ENCODE peak calls at places on chromosomes 16 and 17, in eight cellular contexts. F is suprapubic skin, P is uterus, E is gastrocnemius medialis, A is erythroblast, J is tibial nerve, Q is Peyer's patch, T is sigmoid colon. H is an unnamed sample.

GRCh38 chr17:79479876-79480275 is 131.0 kb downstream of the RBFOX3 start:
- DNase-seq in P (no peak), J (no peak), Q (no peak), A (no peak), E (no peak), F (no peak), T (no peak), H (no peak)

GRCh38 chr16:8855051-8855786 is 13.6 kb downstream of the CARHSP1 start:
- DNase-seq in P (no peak), J (no peak), A (peak; percentile 32), E (no peak), F (no peak), Q (no peak), T (peak; percentile 55), H (no peak)

GRCh38 chr17:67994827-67995567 is 1.3 kb downstream of the C17orf58 start:
- DNase-seq in T (no peak), F (no peak), P (peak; percentile 30), E (no peak), J (no peak), A (peak; percentile 50), Q (no peak), H (no peak)

GRCh38 chr17:75889454-75889853 is 7.3 kb downstream of the TRIM65 start:
- DNase-seq in E (no peak), P (no peak), J (no peak), Q (no peak), T (no peak), F (no peak), A (no peak), H (no peak)

GRCh38 chr17:13283606-13284005 is 265.8 kb upstream of the ELAC2 start:
- DNase-seq in P (no peak), Q (no peak), E (no peak), J (no peak), A (no peak), F (no peak), T (no peak), H (no peak)

GRCh38 chr16:88284626-88285513 is 97.9 kb upstream of the ZNF469 start:
- DNase-seq in Q (no peak), A (no peak), E (no peak), J (no peak), P (no peak), F (no peak), T (no peak), H (no peak)

GRCh38 chr16:19876501-19877059 is 8.1 kb downstream of the GPRC5B start:
- DNase-seq in F (no peak), J (no peak), Q (no peak), P (no peak), E (peak; percentile 68), A (no peak), T (no peak), H (no peak)

GRCh38 chr17:31582151-31582907 is 190.9 kb downstream of the RAB11FIP4 start:
- DNase-seq in F (no peak), E (peak; percentile 38), A (no peak), J (no peak), P (peak; percentile 42), T (peak; percentile 83), Q (peak; percentile 59), H (no peak)

DNA sequence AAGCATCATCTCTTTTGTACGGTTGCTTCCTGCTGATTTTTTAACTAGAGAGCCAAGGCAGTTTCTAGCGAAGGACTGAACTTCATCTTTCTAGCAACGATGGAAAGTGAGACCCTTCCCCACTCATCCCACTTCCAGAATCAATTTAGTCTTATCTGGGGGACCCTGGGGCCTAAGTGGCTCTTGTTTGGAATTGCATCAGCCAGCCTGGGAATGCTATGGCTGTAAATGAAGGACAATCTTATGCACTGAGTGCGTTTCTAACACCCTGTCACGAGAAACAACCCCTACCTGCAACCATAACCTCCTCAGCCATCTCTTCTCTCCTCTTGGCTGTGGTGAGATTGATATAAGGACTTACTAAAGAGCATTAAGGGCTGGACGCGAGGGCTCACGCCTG is 64.8 kb downstream of the ERCC4 start:
- DNase-seq in E (no peak), A (no peak), F (peak; percentile 29), T (no peak), P (no peak), Q (no peak), J (no peak), H (no peak)
- TF ChIP-seq POLR2A in E (no peak), A (no peak), F (no peak), T (no peak), P (no peak), Q (no peak), J (no peak), H (no peak)

GRCh38 chr17:73192894-73193701 is at the start of gene COG1:
- DNase-seq in J (peak; percentile 81), E (peak; percentile 82), T (peak; percentile 93), F (peak; percentile 91), A (peak; percentile 97), P (peak; percentile 85), Q (peak; percentile 95), H (peak; percentile 94)
- TF ChIP-seq POLR2A in J (no peak), E (peak; percentile 14), T (peak; percentile 29), F (no peak), A (no peak), P (peak; percentile 62), Q (peak; percentile 44), H (no peak)

GRCh38 chr17:8382880-8383142 is 182 bp downstream of the RPL26 start:
- DNase-seq in E (no peak), P (no peak), Q (no peak), A (no peak), T (no peak), F (no peak), J (no peak), H (no peak)
- TF ChIP-seq POLR2A in E (no peak), P (no peak), Q (peak; percentile 72), A (no peak), T (peak; percentile 84), F (no peak), J (no peak), H (no peak)

DNA sequence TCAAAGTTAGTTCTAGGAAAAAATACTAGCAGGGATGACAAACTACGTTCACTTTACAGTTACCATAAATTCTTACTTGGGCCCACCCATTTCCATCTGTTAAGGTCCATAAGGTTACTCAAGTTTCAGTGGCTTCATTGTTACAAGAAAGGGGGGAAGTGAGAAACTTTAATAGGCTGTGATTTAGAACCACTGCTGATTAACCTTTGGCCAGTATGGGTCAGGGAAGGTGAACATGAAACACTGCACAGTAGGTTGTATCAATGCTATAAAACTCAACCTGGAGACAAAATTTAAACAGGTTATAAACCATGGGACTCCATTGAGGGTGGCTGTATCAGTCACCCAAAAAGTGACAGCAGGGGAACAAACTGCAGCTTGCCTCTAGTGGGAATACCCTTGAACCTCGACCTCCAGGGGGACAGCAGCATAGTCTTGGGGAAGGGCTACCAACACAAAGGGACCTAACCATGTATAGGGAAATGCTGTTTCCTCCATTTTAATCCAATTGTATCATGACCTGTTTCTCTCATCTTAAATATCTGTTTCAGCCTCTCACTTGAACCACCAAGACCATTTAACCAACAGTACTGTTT is 10.4 kb downstream of the PTRH2 start:
- DNase-seq in J (no peak), Q (no peak), P (no peak), E (no peak), T (no peak), A (no peak), F (no peak), H (no peak)
- TF ChIP-seq POLR2A in J (no peak), Q (no peak), P (no peak), E (no peak), T (no peak), A (no peak), F (no peak), H (peak; percentile 61)

DNA sequence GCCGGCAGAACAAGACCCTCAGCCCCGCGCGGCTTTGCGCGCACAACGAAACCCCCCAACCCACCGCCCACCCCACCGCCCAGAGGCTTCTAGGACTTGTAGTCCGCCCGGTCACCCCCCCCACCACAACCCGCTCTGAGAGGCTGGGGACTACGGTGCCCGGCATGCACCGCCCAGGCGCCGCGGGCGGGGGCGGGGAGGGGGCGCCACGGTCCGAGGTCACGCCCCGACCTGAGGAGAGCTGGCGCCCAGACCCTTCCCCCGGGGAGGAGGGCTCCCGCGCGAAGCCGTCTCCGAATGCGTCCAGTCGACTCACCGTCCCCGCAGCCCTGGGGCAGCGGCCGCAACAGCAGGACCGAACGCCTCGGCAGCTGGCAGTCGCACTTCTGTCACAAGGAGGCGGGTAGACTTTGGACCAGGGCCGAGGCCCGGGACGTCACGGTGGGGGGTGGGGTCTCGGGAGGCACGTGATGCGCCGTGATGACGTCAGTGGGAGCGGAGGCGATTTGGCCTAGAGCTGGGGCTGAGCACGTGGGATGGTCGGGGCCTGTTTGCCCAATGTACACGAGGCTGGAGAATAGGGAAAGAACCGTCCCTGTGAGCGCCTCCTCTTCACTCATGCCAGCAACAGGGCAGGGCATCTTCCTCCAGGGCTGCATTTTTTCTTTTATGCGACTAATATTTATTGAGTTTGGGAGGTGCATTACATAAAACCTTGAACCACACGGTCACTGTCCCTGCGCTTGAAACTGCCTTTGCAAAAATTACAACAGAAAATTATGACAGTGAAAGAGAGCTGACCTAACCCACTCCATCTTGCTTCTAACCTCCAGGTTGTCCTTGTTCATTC is at the start of gene CDIP1:
- DNase-seq in J (peak; percentile 97), P (peak; percentile 97), T (peak; percentile 99), F (peak; percentile 100), Q (peak; percentile 99), E (peak; percentile 96), A (peak; percentile 96), H (peak; percentile 94)
- TF ChIP-seq POLR2A in J (peak; percentile 79), P (peak; percentile 92), T (peak; percentile 66), F (no peak), Q (peak; percentile 95), E (peak; percentile 87), A (peak; percentile 61), H (peak; percentile 93)

H was measured in GM12891.